ENCODE peak calls at places on chromosomes 6 and 20, in five cellular contexts. F is progenitor cell of endocrine pancreas; N is pancreas; U is activated T-helper 1 cell treated with anti-CD3 and anti-CD28 coated beads, Interleukin-2, amount 50 U/mL, for 16 hours; W is AG09319. C is an unnamed sample.

GRCh38 chr6:37289931-37290330 is 32.0 kb upstream of the TMEM217 start:
- DNase-seq in F (no peak), W (no peak), N (no peak), U (no peak), C (no peak)

GRCh38 chr6:17556014-17556413 is 44.1 kb upstream of the FAM8A1 start:
- DNase-seq in U (no peak), W (no peak), N (no peak), F (no peak), C (no peak)

GRCh38 chr20:10278416-10278815 is 59.8 kb downstream of the SNAP25 start:
- DNase-seq in N (no peak), W (no peak), U (no peak), F (no peak), C (no peak)

GRCh38 chr6:18503588-18504231 is 116.6 kb downstream of the RNF144B start:
- DNase-seq in F (peak), W (peak), N (no peak), U (no peak), C (no peak)

GRCh38 chr20:41428285-41428684 is 61.7 kb upstream of the EMILIN3 start:
- DNase-seq in U (no peak), W (no peak), F (no peak), N (no peak), C (no peak)

GRCh38 chr6:144873653-144874378 is 588.7 kb downstream of the UTRN start:
- DNase-seq in N (no peak), U (no peak), F (no peak), W (no peak), C (no peak)

GRCh38 chr20:62776692-62777527 is 19.4 kb upstream of the MRGBP start:
- DNase-seq in F (no peak), W (no peak), N (no peak), U (peak), C (peak)

GRCh38 chr20:58839991-58840747 is 10.5 kb downstream of the GNAS-AS1 start:
- DNase-seq in U (no peak), N (no peak), F (no peak), W (no peak), C (no peak)

GRCh38 chr6:65707134-65707826 is at the start of gene EYS:
- DNase-seq in W (no peak), U (no peak), F (no peak), N (no peak), C (no peak)

GRCh38 chr6:100300221-100300736 is 164.4 kb downstream of the SIM1 start:
- DNase-seq in N (no peak), W (peak), U (no peak), F (no peak), C (no peak)

GRCh38 chr20:35398660-35399144 is 13.1 kb downstream of the UQCC1 start:
- DNase-seq in N (no peak), U (no peak), W (peak), F (no peak), C (no peak)

GRCh38 chr6:22149501-22150490 is 147.0 kb downstream of the PRL start:
- DNase-seq in U (no peak), N (no peak), F (no peak), W (no peak), C (no peak)

GRCh38 chr6:15473741-15474161 is 189.1 kb downstream of the DTNBP1 start:
- DNase-seq in W (peak), U (no peak), N (no peak), F (no peak), C (no peak)

GRCh38 chr20:17651761-17652388 is 30.2 kb downstream of the RRBP1 start:
- DNase-seq in F (no peak), W (no peak), N (peak), U (no peak), C (no peak)

GRCh38 chr6:143179096-143179495 is 118.4 kb downstream of the AIG1 start:
- DNase-seq in N (no peak), W (no peak), U (no peak), F (no peak), C (no peak)

GRCh38 chr6:52263709-52264320 is 19.5 kb upstream of the IL17F start:
- DNase-seq in F (peak), N (peak), U (peak), W (peak), C (peak)

GRCh38 chr20:19964289-19965263 is 52.6 kb upstream of the NAA20 start:
- DNase-seq in N (no peak), W (peak), F (no peak), U (no peak), C (no peak)

GRCh38 chr6:5511924-5512323 is 250.6 kb downstream of the FARS2 start:
- DNase-seq in U (no peak), W (peak), N (no peak), F (no peak), C (no peak)

GRCh38 chr6:158856261-158856660 is 37.1 kb upstream of the EZR start:
- DNase-seq in F (no peak), W (no peak), U (no peak), N (no peak), C (no peak)

GRCh38 chr6:43798688-43799444 is 28.9 kb downstream of the VEGFA start:
- DNase-seq in W (peak), F (no peak), N (peak), U (no peak), C (no peak)

GRCh38 chr6:167501831-167502385 is 177.0 kb downstream of the TTLL2 start:
- DNase-seq in U (no peak), F (no peak), N (peak), W (no peak), C (no peak)

GRCh38 chr6:12075067-12075563 is 63.0 kb downstream of the HIVEP1 start:
- DNase-seq in F (no peak), U (no peak), N (no peak), W (no peak), C (no peak)

GRCh38 chr20:4546786-4547185 is 174.9 kb upstream of the PRND start:
- DNase-seq in N (no peak), F (no peak), U (no peak), W (no peak), C (no peak)

GRCh38 chr20:32333181-32333987 is 24.7 kb upstream of the ASXL1 start:
- DNase-seq in W (no peak), U (no peak), N (no peak), F (no peak), C (no peak)

GRCh38 chr6:87633851-87634250 is 43.9 kb downstream of the ORC3 start:
- DNase-seq in W (no peak), N (no peak), U (no peak), F (no peak), C (no peak)

GRCh38 chr6:143596857-143597256 is 80.9 kb upstream of the PHACTR2 start:
- DNase-seq in F (no peak), U (no peak), N (no peak), W (peak), C (no peak)

GRCh38 chr6:45076217-45076616 is 251.9 kb upstream of the RUNX2 start:
- DNase-seq in N (no peak), W (peak), F (no peak), U (no peak), C (no peak)

GRCh38 chr20:21436186-21436585 is 38.9 kb upstream of the NKX2-4 start:
- DNase-seq in F (no peak), U (no peak), W (peak), N (no peak), C (no peak)

GRCh38 chr6:37309059-37309458 is 44.7 kb upstream of the RNF8 start:
- DNase-seq in U (no peak), N (no peak), F (no peak), W (no peak), C (no peak)

GRCh38 chr20:371755-372542 is 8.6 kb upstream of the TRIB3 start:
- DNase-seq in U (no peak), W (peak), N (peak), F (no peak), C (no peak)

GRCh38 chr6:36533321-36533720 is 14.0 kb downstream of the STK38 start:
- DNase-seq in N (no peak), U (no peak), W (no peak), F (no peak), C (no peak)

GRCh38 chr20:31606928-31607639 is 2.0 kb downstream of the ID1 start:
- DNase-seq in W (no peak), U (no peak), N (no peak), F (no peak), C (no peak)

GRCh38 chr6:87756858-87757257 is 54.8 kb upstream of the AKIRIN2 start:
- DNase-seq in F (no peak), U (no peak), W (peak), N (no peak), C (no peak)